ENCODE peak calls at places on chromosomes 2 and 18, in eight cellular contexts. One of them, this sample, is unnamed.

GRCh38 chr2:149339324-149339723 is 8.9 kb downstream of the LYPD6 start:
- DNase-seq in GM12891: no peak
- DNase-seq in NCI-H460: no peak
- DNase-seq in HEK293T: no peak
- DNase-seq in activated CD4-positive, alpha-beta T cell treated with anti-CD3 and anti-CD28 coated beads for 24 hours: no peak
- DNase-seq in AG04449: no peak
- DNase-seq in naive thymus-derived CD4-positive, alpha-beta T cell: no peak
- DNase-seq in activated naive CD4-positive, alpha-beta T cell: no peak
- DNase-seq in this sample: no peak

GRCh38 chr2:32804205-32804604 is 142.5 kb upstream of the LTBP1 start:
- DNase-seq in GM12891: no peak
- DNase-seq in NCI-H460: no peak
- DNase-seq in HEK293T: no peak
- DNase-seq in activated CD4-positive, alpha-beta T cell treated with anti-CD3 and anti-CD28 coated beads for 24 hours: no peak
- DNase-seq in AG04449: no peak
- DNase-seq in naive thymus-derived CD4-positive, alpha-beta T cell: no peak
- DNase-seq in activated naive CD4-positive, alpha-beta T cell: no peak
- DNase-seq in this sample: no peak

GRCh38 chr2:65017335-65017734 is 28.1 kb downstream of the SLC1A4 start:
- DNase-seq in GM12891: no peak
- DNase-seq in NCI-H460: no peak
- DNase-seq in HEK293T: no peak
- DNase-seq in activated CD4-positive, alpha-beta T cell treated with anti-CD3 and anti-CD28 coated beads for 24 hours: no peak
- DNase-seq in AG04449: no peak
- DNase-seq in naive thymus-derived CD4-positive, alpha-beta T cell: no peak
- DNase-seq in activated naive CD4-positive, alpha-beta T cell: no peak
- DNase-seq in this sample: no peak

GRCh38 chr2:207530160-207531023 is 630 bp downstream of the CREB1 start:
- DNase-seq in GM12891: peak
- DNase-seq in NCI-H460: no peak
- DNase-seq in HEK293T: peak
- DNase-seq in activated CD4-positive, alpha-beta T cell treated with anti-CD3 and anti-CD28 coated beads for 24 hours: no peak
- DNase-seq in AG04449: no peak
- DNase-seq in naive thymus-derived CD4-positive, alpha-beta T cell: peak
- DNase-seq in activated naive CD4-positive, alpha-beta T cell: peak
- DNase-seq in this sample: peak

GRCh38 chr2:169452080-169452479 is 27.2 kb upstream of the BBS5 start:
- DNase-seq in GM12891: no peak
- DNase-seq in NCI-H460: peak
- DNase-seq in HEK293T: peak
- DNase-seq in activated CD4-positive, alpha-beta T cell treated with anti-CD3 and anti-CD28 coated beads for 24 hours: no peak
- DNase-seq in AG04449: no peak
- DNase-seq in naive thymus-derived CD4-positive, alpha-beta T cell: no peak
- DNase-seq in activated naive CD4-positive, alpha-beta T cell: no peak
- DNase-seq in this sample: no peak

GRCh38 chr18:31232779-31233424 is 70.2 kb upstream of the DSC1 start:
- DNase-seq in GM12891: no peak
- DNase-seq in NCI-H460: no peak
- DNase-seq in HEK293T: no peak
- DNase-seq in activated CD4-positive, alpha-beta T cell treated with anti-CD3 and anti-CD28 coated beads for 24 hours: no peak
- DNase-seq in AG04449: no peak
- DNase-seq in naive thymus-derived CD4-positive, alpha-beta T cell: no peak
- DNase-seq in activated naive CD4-positive, alpha-beta T cell: no peak
- DNase-seq in this sample: no peak

GRCh38 chr2:16405551-16405950 is 260.1 kb downstream of the CYRIA start:
- DNase-seq in GM12891: no peak
- DNase-seq in NCI-H460: no peak
- DNase-seq in HEK293T: no peak
- DNase-seq in activated CD4-positive, alpha-beta T cell treated with anti-CD3 and anti-CD28 coated beads for 24 hours: no peak
- DNase-seq in AG04449: no peak
- DNase-seq in naive thymus-derived CD4-positive, alpha-beta T cell: no peak
- DNase-seq in activated naive CD4-positive, alpha-beta T cell: no peak
- DNase-seq in this sample: no peak

GRCh38 chr18:2907459-2908145 is 60.8 kb downstream of the EMILIN2 start:
- DNase-seq in GM12891: no peak
- DNase-seq in NCI-H460: no peak
- DNase-seq in HEK293T: no peak
- DNase-seq in activated CD4-positive, alpha-beta T cell treated with anti-CD3 and anti-CD28 coated beads for 24 hours: no peak
- DNase-seq in AG04449: no peak
- DNase-seq in naive thymus-derived CD4-positive, alpha-beta T cell: no peak
- DNase-seq in activated naive CD4-positive, alpha-beta T cell: no peak
- DNase-seq in this sample: peak

GRCh38 chr18:42675810-42676209 is 439.7 kb downstream of the RIT2 start:
- DNase-seq in GM12891: no peak
- DNase-seq in NCI-H460: no peak
- DNase-seq in HEK293T: no peak
- DNase-seq in activated CD4-positive, alpha-beta T cell treated with anti-CD3 and anti-CD28 coated beads for 24 hours: no peak
- DNase-seq in AG04449: no peak
- DNase-seq in naive thymus-derived CD4-positive, alpha-beta T cell: no peak
- DNase-seq in activated naive CD4-positive, alpha-beta T cell: no peak
- DNase-seq in this sample: no peak

GRCh38 chr18:76353500-76353899 is 141.5 kb downstream of the ZNF516 start:
- DNase-seq in GM12891: no peak
- DNase-seq in NCI-H460: no peak
- DNase-seq in HEK293T: no peak
- DNase-seq in activated CD4-positive, alpha-beta T cell treated with anti-CD3 and anti-CD28 coated beads for 24 hours: no peak
- DNase-seq in AG04449: no peak
- DNase-seq in naive thymus-derived CD4-positive, alpha-beta T cell: no peak
- DNase-seq in activated naive CD4-positive, alpha-beta T cell: no peak
- DNase-seq in this sample: peak

GRCh38 chr2:109468893-109469292 is 144.9 kb downstream of the SEPTIN10 start:
- DNase-seq in GM12891: no peak
- DNase-seq in NCI-H460: no peak
- DNase-seq in HEK293T: no peak
- DNase-seq in activated CD4-positive, alpha-beta T cell treated with anti-CD3 and anti-CD28 coated beads for 24 hours: no peak
- DNase-seq in AG04449: no peak
- DNase-seq in naive thymus-derived CD4-positive, alpha-beta T cell: no peak
- DNase-seq in activated naive CD4-positive, alpha-beta T cell: no peak
- DNase-seq in this sample: no peak

GRCh38 chr2:182078988-182079602 is 93.4 kb downstream of the PPP1R1C start:
- DNase-seq in GM12891: no peak
- DNase-seq in NCI-H460: no peak
- DNase-seq in HEK293T: no peak
- DNase-seq in activated CD4-positive, alpha-beta T cell treated with anti-CD3 and anti-CD28 coated beads for 24 hours: no peak
- DNase-seq in AG04449: no peak
- DNase-seq in naive thymus-derived CD4-positive, alpha-beta T cell: no peak
- DNase-seq in activated naive CD4-positive, alpha-beta T cell: no peak
- DNase-seq in this sample: no peak

GRCh38 chr18:48790869-48791635 is 159.7 kb downstream of the SMAD7 start:
- DNase-seq in GM12891: no peak
- DNase-seq in NCI-H460: no peak
- DNase-seq in HEK293T: no peak
- DNase-seq in activated CD4-positive, alpha-beta T cell treated with anti-CD3 and anti-CD28 coated beads for 24 hours: no peak
- DNase-seq in AG04449: no peak
- DNase-seq in naive thymus-derived CD4-positive, alpha-beta T cell: no peak
- DNase-seq in activated naive CD4-positive, alpha-beta T cell: no peak
- DNase-seq in this sample: no peak

GRCh38 chr2:129619471-129619870 is 360.0 kb upstream of the RAB6C start:
- DNase-seq in GM12891: no peak
- DNase-seq in NCI-H460: no peak
- DNase-seq in HEK293T: no peak
- DNase-seq in activated CD4-positive, alpha-beta T cell treated with anti-CD3 and anti-CD28 coated beads for 24 hours: no peak
- DNase-seq in AG04449: no peak
- DNase-seq in naive thymus-derived CD4-positive, alpha-beta T cell: no peak
- DNase-seq in activated naive CD4-positive, alpha-beta T cell: no peak
- DNase-seq in this sample: no peak

GRCh38 chr18:50753311-50753710 is 66.5 kb downstream of the MRO start:
- DNase-seq in GM12891: no peak
- DNase-seq in NCI-H460: no peak
- DNase-seq in HEK293T: no peak
- DNase-seq in activated CD4-positive, alpha-beta T cell treated with anti-CD3 and anti-CD28 coated beads for 24 hours: no peak
- DNase-seq in AG04449: no peak
- DNase-seq in naive thymus-derived CD4-positive, alpha-beta T cell: no peak
- DNase-seq in activated naive CD4-positive, alpha-beta T cell: no peak
- DNase-seq in this sample: no peak

GRCh38 chr2:175049671-175050070 is 44.5 kb upstream of the CHN1 start:
- DNase-seq in GM12891: no peak
- DNase-seq in NCI-H460: no peak
- DNase-seq in HEK293T: no peak
- DNase-seq in activated CD4-positive, alpha-beta T cell treated with anti-CD3 and anti-CD28 coated beads for 24 hours: no peak
- DNase-seq in AG04449: no peak
- DNase-seq in naive thymus-derived CD4-positive, alpha-beta T cell: no peak
- DNase-seq in activated naive CD4-positive, alpha-beta T cell: no peak
- DNase-seq in this sample: no peak

GRCh38 chr2:119425620-119426395 is 5.8 kb upstream of the TMEM37 start:
- DNase-seq in GM12891: no peak
- DNase-seq in NCI-H460: no peak
- DNase-seq in HEK293T: no peak
- DNase-seq in activated CD4-positive, alpha-beta T cell treated with anti-CD3 and anti-CD28 coated beads for 24 hours: no peak
- DNase-seq in AG04449: no peak
- DNase-seq in naive thymus-derived CD4-positive, alpha-beta T cell: no peak
- DNase-seq in activated naive CD4-positive, alpha-beta T cell: no peak
- DNase-seq in this sample: no peak

GRCh38 chr2:189648846-189649529 is 12.3 kb upstream of the ASNSD1 start:
- DNase-seq in GM12891: no peak
- DNase-seq in NCI-H460: no peak
- DNase-seq in HEK293T: no peak
- DNase-seq in activated CD4-positive, alpha-beta T cell treated with anti-CD3 and anti-CD28 coated beads for 24 hours: no peak
- DNase-seq in AG04449: peak
- DNase-seq in naive thymus-derived CD4-positive, alpha-beta T cell: no peak
- DNase-seq in activated naive CD4-positive, alpha-beta T cell: no peak
- DNase-seq in this sample: no peak

GRCh38 chr2:26921323-26921722 is 49.1 kb upstream of the MAPRE3 start:
- DNase-seq in GM12891: no peak
- DNase-seq in NCI-H460: no peak
- DNase-seq in HEK293T: no peak
- DNase-seq in activated CD4-positive, alpha-beta T cell treated with anti-CD3 and anti-CD28 coated beads for 24 hours: no peak
- DNase-seq in AG04449: no peak
- DNase-seq in naive thymus-derived CD4-positive, alpha-beta T cell: no peak
- DNase-seq in activated naive CD4-positive, alpha-beta T cell: no peak
- DNase-seq in this sample: no peak

This sample was measured in ecto neural progenitor cell.